ENCODE peak calls at places on chromosomes 4 and X, in eight cellular contexts. S is GM23248; A is AG04450; E is adrenal gland; D is endothelial cell of umbilical vein; K is neural progenitor cell; Y is heart right ventricle; M is CD8-positive, alpha-beta T cell. Z is an unnamed sample.

GRCh38 chr4:2276581-2277325 is 14.8 kb upstream of the MXD4 start:
- DNase-seq in A (no peak), S (no peak), M (no peak), D (no peak), Y (no peak), K (no peak), E (no peak), Z (no peak)

GRCh38 chrX:47629419-47630210 is at the start of gene CFP:
- DNase-seq in D (no peak), M (no peak), A (no peak), E (no peak), Y (no peak), K (no peak), S (no peak), Z (no peak)

GRCh38 chr4:15149842-15150592 is 147.7 kb downstream of the CPEB2 start:
- DNase-seq in A (peak; percentile 46), M (no peak), S (peak; percentile 90), Y (peak; percentile 78), K (peak; percentile 82), D (peak; percentile 53), E (peak; percentile 91), Z (peak; percentile 78)

GRCh38 chrX:18883234-18883960 is 100.5 kb downstream of the PHKA2 start:
- DNase-seq in M (no peak), A (no peak), K (no peak), E (no peak), D (no peak), Y (peak; percentile 63), S (no peak), Z (no peak)

GRCh38 chr4:44661940-44662622 is 10.7 kb upstream of the YIPF7 start:
- DNase-seq in E (no peak), S (no peak), M (no peak), Y (no peak), K (no peak), A (no peak), D (no peak), Z (no peak)

GRCh38 chr4:7195546-7196282 is 3.4 kb downstream of the SORCS2 start:
- DNase-seq in S (peak; percentile 37), E (no peak), Y (no peak), K (no peak), A (no peak), M (no peak), D (no peak), Z (no peak)

GRCh38 chr4:10730019-10730418 is 45.5 kb upstream of the CLNK start:
- DNase-seq in D (no peak), K (no peak), Y (no peak), S (no peak), E (no peak), A (no peak), M (no peak), Z (no peak)

GRCh38 chrX:23403849-23404248 is 69.2 kb downstream of the PTCHD1 start:
- DNase-seq in M (no peak), A (no peak), E (no peak), Y (no peak), D (no peak), K (peak; percentile 18), S (no peak), Z (no peak)

GRCh38 chr4:164109517-164109916 is 615.0 kb downstream of the TMA16 start:
- DNase-seq in A (no peak), K (no peak), S (no peak), Y (no peak), D (no peak), M (no peak), E (no peak), Z (no peak)

GRCh38 chrX:135345328-135345645 is 36.0 kb downstream of the ETDC start:
- DNase-seq in S (peak; percentile 61), E (peak; percentile 62), K (no peak), Y (peak; percentile 48), A (no peak), D (peak; percentile 81), M (no peak), Z (peak; percentile 2)

GRCh38 chr4:102139132-102139573 is 206.1 kb downstream of the SLC39A8 start:
- DNase-seq in S (peak; percentile 47), E (peak; percentile 7), A (no peak), K (no peak), D (peak; percentile 98), Y (no peak), M (no peak), Z (no peak)

DNA sequence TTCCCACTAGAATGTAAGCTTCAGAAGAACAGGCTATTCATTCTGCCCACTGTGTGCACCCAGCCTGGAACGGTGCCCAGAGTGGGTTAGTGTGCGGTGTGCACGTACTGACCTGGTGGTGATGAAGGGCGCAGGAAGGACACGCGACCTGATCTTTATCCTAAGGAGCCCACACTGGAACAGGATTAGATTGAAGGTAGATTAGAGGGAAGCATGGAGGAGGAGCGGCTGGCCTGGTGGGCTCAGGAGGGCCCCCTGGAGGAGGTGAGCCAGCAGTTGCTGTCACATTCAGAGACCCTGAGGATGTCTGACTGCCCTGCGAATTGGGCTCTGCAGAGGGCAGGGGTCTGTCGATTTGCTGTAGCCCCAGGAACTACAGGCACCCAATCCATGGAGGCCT is 73.1 kb downstream of the HTRA3 start:
- DNase-seq in M (no peak), A (no peak), E (no peak), Y (no peak), K (peak; percentile 62), S (no peak), D (no peak), Z (no peak)
- H3K27ac ChIP-seq in M (no peak overlapping the region), A (no peak overlapping the region), E (no peak overlapping the region), Y (no peak overlapping the region), K (no peak overlapping the region), S (no peak overlapping the region), D (no peak overlapping the region), Z (no peak overlapping the region)

DNA sequence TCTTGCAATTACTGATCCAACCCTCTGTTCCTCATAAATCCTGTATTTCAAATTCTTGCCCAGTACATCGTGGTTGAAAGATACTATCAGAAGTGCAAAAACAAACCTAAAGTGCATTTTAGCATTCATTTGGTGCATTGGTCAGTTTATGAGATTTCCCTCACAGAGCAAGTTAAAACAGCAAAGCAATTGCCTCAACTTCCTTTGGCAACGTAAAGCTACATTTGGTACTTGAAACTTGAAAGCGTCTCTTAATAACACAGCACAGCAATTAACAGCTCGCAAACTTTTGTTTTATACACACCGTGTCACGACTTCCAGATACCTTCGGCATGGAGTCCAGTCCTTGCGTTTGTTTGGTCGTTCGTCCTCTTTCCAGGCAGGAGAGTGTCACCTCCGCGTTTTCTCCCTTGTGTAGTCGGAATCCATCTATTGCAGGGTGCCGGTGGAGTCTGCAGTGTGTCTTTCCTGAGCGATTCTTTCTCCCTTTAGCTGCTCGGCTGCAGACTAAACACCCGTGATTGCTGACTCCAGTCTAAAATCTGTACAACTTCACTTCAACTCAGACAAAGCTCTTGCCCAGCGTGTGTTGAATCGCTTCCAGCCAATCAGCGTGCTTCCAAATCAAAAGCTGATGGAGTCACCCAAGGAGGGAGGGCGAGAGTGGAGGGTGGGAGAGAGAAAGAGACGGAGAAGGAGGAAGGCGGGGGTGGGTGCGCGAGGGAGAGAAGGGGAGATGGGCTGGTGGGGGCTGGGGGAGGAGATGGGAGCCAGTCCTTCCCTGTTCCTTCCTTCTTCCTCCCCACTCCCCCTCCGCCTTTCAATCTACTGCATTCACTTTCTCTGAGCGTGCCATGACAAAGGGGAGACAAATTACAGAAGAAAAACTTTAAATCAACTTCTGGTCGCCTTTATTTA is at the start of gene PCDH18:
- DNase-seq in S (peak; percentile 96), K (peak; percentile 95), Y (peak; percentile 75), A (peak; percentile 97), E (peak; percentile 80), D (peak; percentile 90), M (no peak), Z (peak; percentile 41)
- H3K27ac ChIP-seq in S (peak within 1 kb of the TSS; percentile 88), K (peak within 1 kb of the TSS; percentile 99), Y (peak within 1 kb of the TSS; percentile 79), A (peak within 1 kb of the TSS; percentile 65), E (peak within 1 kb of the TSS; percentile 71), D (peak within 1 kb of the TSS; percentile 23), M (no peak within 1 kb of the TSS), Z (peak within 1 kb of the TSS; percentile 8)

GRCh38 chr4:89331637-89332544 is 24.3 kb upstream of the GPRIN3 start:
- DNase-seq in Y (no peak), K (no peak), M (no peak), D (no peak), A (no peak), E (peak; percentile 12), S (no peak), Z (no peak)
- H3K27ac ChIP-seq in Y (no peak overlapping the region), K (no peak overlapping the region), M (no peak overlapping the region), D (no peak overlapping the region), A (no peak overlapping the region), E (peak overlapping the region; percentile 28), S (no peak overlapping the region), Z (no peak overlapping the region)

DNA sequence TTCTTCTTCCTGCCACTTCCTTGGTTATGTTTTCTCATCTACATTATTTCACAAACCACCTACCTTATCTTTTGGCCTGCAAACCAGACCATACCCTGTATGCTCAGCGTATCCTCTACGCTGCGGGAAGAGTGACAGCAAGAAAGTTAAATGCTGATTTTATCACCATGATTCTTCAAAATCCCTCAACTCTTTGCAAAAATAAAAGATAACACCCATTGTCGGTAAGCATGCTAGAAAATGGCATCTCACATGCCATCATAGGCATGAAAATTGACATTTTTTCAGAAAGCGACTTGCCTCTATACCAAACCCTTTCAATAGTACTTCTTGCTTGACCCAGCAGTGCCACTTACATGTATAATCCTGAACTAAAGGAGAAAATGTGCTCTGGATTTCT is 102.0 kb downstream of the HPGD start:
- DNase-seq in Y (no peak), A (no peak), S (no peak), K (no peak), D (no peak), E (no peak), M (no peak), Z (no peak)
- H3K27ac ChIP-seq in Y (no peak overlapping the region), A (no peak overlapping the region), S (no peak overlapping the region), K (no peak overlapping the region), D (no peak overlapping the region), E (no peak overlapping the region), M (no peak overlapping the region), Z (no peak overlapping the region)

GRCh38 chr4:16684083-16684482 is 214.4 kb downstream of the LDB2 start:
- DNase-seq in D (peak; percentile 90), S (peak; percentile 85), E (no peak), K (no peak), A (no peak), Y (no peak), M (no peak), Z (no peak)
- H3K27ac ChIP-seq in D (peak overlapping the region; percentile 70), S (peak overlapping the region; percentile 89), E (no peak overlapping the region), K (no peak overlapping the region), A (peak overlapping the region; percentile 48), Y (peak overlapping the region; percentile 13), M (no peak overlapping the region), Z (no peak overlapping the region)

GRCh38 chr4:118981839-118982381 is 93.3 kb downstream of the SYNPO2 start:
- DNase-seq in K (peak; percentile 78), Y (no peak), M (peak; percentile 16), D (peak; percentile 64), E (peak; percentile 75), S (peak; percentile 97), A (peak; percentile 91), Z (peak; percentile 38)
- H3K27ac ChIP-seq in K (no peak overlapping the region), Y (peak overlapping the region; percentile 64), M (no peak overlapping the region), D (no peak overlapping the region), E (no peak overlapping the region), S (peak overlapping the region; percentile 44), A (no peak overlapping the region), Z (no peak overlapping the region)

DNA sequence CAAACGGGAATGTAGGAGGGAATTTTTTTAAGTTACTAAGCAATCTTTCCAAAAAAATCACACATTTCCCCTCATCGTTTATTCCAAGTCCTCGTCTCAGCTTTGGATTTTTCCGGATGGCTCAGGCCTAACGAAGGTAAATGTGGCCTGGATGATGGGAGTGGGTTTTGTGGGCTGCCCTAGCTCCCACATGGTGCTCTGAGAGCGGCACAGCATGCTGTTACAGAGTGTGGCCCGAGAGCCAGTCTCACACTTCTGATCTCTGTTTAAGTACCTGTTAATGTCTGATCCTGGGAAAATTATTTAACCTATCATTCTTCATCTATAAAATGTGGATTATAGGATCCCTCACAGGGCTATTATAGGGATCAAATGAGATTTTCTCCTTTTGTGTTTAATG is 38.2 kb upstream of the ADAM29 start:
- DNase-seq in E (no peak), D (no peak), K (no peak), M (no peak), A (no peak), Y (no peak), S (no peak), Z (no peak)
- H3K27ac ChIP-seq in E (no peak overlapping the region), D (no peak overlapping the region), K (no peak overlapping the region), M (no peak overlapping the region), A (no peak overlapping the region), Y (no peak overlapping the region), S (no peak overlapping the region), Z (no peak overlapping the region)

Z was measured in substantia nigra.